ENCODE peak calls at places on chromosomes 11 and 22, in seven cellular contexts. G is fibroblast of lung, T is neuronal stem cell, P is SK-N-SH, X is IMR-90, H is neural progenitor cell, L is PC-3. E is an unnamed sample.

GRCh38 chr22:31844941-31845340 is 91.1 kb downstream of the DEPDC5 start:
- DNase-seq in G (no peak), T (no peak), P (no peak), X (no peak), H (no peak), L (no peak), E (no peak)

GRCh38 chr11:16805942-16806341 is 67.5 kb downstream of the C11orf58 start:
- DNase-seq in G (peak; percentile 86), T (no peak), P (peak; percentile 36), X (peak; percentile 24), H (no peak), L (peak; percentile 81), E (no peak)

GRCh38 chr11:64755681-64756361 is 4.0 kb downstream of the PYGM start:
- DNase-seq in G (no peak), T (no peak), P (peak; percentile 15), X (no peak), H (no peak), L (no peak), E (no peak)

GRCh38 chr11:102343789-102344188 is 3.2 kb upstream of the BIRC2 start:
- DNase-seq in G (peak; percentile 66), T (no peak), P (no peak), X (peak; percentile 54), H (no peak), L (peak; percentile 41), E (no peak)

GRCh38 chr11:27319065-27319464 is 44.0 kb downstream of the CCDC34 start:
- DNase-seq in G (no peak), T (no peak), P (no peak), X (peak; percentile 72), H (no peak), L (peak; percentile 50), E (peak; percentile 64)

GRCh38 chr11:27470166-27470565 is 2.4 kb downstream of the LGR4 start:
- DNase-seq in G (no peak), T (no peak), P (no peak), X (no peak), H (no peak), L (no peak), E (no peak)

GRCh38 chr11:32366671-32367070 is 68.7 kb downstream of the WT1 start:
- DNase-seq in G (no peak), T (no peak), P (no peak), X (no peak), H (no peak), L (no peak), E (no peak)

GRCh38 chr22:43289551-43289963 is 53.6 kb downstream of the SCUBE1 start:
- DNase-seq in G (peak; percentile 11), T (no peak), P (no peak), X (peak; percentile 11), H (no peak), L (no peak), E (no peak)

GRCh38 chr11:102287963-102288744 is 29.1 kb upstream of the BIRC3 start:
- DNase-seq in G (peak; percentile 85), T (peak; percentile 40), P (peak; percentile 80), X (peak; percentile 82), H (peak; percentile 86), L (peak; percentile 96), E (peak; percentile 78)

GRCh38 chr11:25775608-25776007 is 556.3 kb upstream of the ANO3 start:
- DNase-seq in G (peak; percentile 23), T (no peak), P (no peak), X (no peak), H (no peak), L (peak; percentile 28), E (no peak)

GRCh38 chr22:47333625-47334024 is 571.2 kb downstream of the TBC1D22A start:
- DNase-seq in G (peak; percentile 96), T (no peak), P (no peak), X (peak; percentile 71), H (no peak), L (peak; percentile 42), E (no peak)

GRCh38 chr11:28903716-28904115 is 795.5 kb downstream of the METTL15 start:
- DNase-seq in G (peak; percentile 24), T (no peak), P (no peak), X (peak; percentile 3), H (no peak), L (no peak), E (no peak)

GRCh38 chr22:19874307-19875060 is 19.8 kb upstream of the GNB1L start:
- DNase-seq in G (no peak), T (peak; percentile 64), P (peak; percentile 31), X (no peak), H (peak; percentile 88), L (no peak), E (no peak)
- H3K4me2 ChIP-seq in G (no peak overlapping the region), T (peak overlapping the region; percentile 11), P (no peak overlapping the region), X (no peak overlapping the region), H (no peak overlapping the region), L (no peak overlapping the region), E (no peak overlapping the region)

GRCh38 chr11:5631426-5631825 is 6.6 kb downstream of the TRIM34 start:
- DNase-seq in G (no peak), T (no peak), P (no peak), X (no peak), H (no peak), L (no peak), E (no peak)

GRCh38 chr11:5626191-5626590 is 1.4 kb downstream of the TRIM34 start:
- DNase-seq in G (peak; percentile 47), T (no peak), P (no peak), X (peak; percentile 70), H (no peak), L (no peak), E (no peak)

GRCh38 chr11:5631969-5632635 is 7.3 kb downstream of the TRIM34 start:
- DNase-seq in G (no peak), T (no peak), P (no peak), X (no peak), H (no peak), L (no peak), E (no peak)
- H3K4me3 ChIP-seq in G (no peak overlapping the region), T (no peak overlapping the region), P (no peak overlapping the region), X (no peak overlapping the region), H (no peak overlapping the region), L (no peak overlapping the region), E (no peak overlapping the region)

DNA sequence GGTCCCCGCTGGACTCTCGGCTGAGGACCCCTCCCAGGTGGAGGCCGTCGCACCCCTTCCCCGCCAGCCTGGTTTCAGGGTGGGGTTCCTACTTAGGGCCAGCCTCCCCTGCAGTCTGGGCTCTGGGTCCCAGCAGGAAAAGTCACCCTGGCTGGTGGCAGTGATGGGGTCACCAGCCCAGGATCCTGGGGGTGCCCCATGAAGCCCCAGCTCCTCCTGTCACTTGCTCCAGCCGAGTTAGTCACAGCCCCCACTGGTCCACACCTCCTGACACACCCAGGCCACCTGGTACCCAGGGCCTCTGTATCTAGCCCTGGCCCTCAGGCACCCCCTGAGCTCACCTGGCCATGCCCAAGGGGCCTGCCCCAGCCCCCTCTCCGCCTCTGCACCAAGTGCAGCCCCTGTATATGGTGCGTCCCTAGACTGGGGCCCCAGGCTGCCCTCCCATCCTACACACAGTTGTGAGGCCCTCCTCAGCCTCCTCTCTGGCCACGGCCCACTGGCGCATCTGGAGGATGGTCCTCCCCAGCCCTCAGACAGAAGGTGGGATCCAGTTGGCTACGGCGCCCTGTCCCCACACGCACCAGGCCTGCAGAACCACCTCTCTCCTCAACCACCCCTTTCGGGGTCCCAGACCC is 6.7 kb downstream of the PLXNB2 start:
- DNase-seq in G (no peak), T (no peak), P (no peak), X (no peak), H (no peak), L (no peak), E (no peak)
- H3K4me2 ChIP-seq in G (peak overlapping the region; percentile 58), T (peak overlapping the region; percentile 94), P (no peak overlapping the region), X (no peak overlapping the region), H (peak overlapping the region; percentile 94), L (no peak overlapping the region), E (no peak overlapping the region)

GRCh38 chr11:121929581-121929980 is 186.4 kb downstream of the BLID start:
- DNase-seq in G (peak; percentile 35), T (peak; percentile 38), P (peak; percentile 55), X (peak; percentile 38), H (peak; percentile 74), L (peak; percentile 27), E (peak; percentile 52)
- H3K4me3 ChIP-seq in G (peak overlapping the region; percentile 67), T (no peak overlapping the region), P (peak overlapping the region; percentile 29), X (peak overlapping the region; percentile 8), H (peak overlapping the region; percentile 33), L (peak overlapping the region; percentile 35), E (peak overlapping the region; percentile 7)

GRCh38 chr22:40685406-40685805 is 6.1 kb downstream of the MCHR1 start:
- DNase-seq in G (no peak), T (no peak), P (no peak), X (no peak), H (no peak), L (no peak), E (no peak)
- H3K4me2 ChIP-seq in G (no peak overlapping the region), T (no peak overlapping the region), P (no peak overlapping the region), X (no peak overlapping the region), H (no peak overlapping the region), L (no peak overlapping the region), E (no peak overlapping the region)

DNA sequence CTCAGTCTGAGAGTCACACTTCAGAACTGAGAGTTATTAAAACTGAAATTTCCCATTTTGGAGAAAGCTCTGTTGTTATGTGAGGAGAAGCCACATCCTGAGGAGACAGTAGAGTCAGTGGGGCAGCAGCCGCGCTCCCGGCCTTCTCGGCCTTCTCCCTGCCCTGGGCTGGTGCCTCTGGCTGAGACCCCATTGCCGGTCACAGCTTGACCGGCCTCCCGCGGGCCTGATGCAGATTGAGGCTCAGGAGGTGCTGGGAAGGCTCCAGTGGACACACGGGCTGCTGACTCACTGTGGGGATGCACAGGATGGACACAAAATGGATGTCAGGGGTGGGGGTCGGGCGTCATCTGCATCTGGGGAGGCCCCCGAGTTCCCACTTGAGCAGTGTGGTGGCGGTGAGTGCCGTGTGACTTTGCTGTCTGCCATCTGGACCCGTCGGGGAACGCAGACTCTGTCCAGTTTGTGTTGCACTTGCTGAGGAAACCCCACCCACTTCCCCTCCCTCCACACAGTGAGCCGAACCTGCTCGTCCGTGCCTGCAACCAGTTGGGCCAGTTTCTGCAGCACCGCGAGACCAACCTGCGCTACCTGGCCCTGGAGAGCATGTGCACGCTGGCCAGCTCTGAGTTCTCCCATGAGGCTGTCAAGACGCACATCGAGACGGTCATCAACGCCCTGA is 50.1 kb downstream of the MUC6 start:
- DNase-seq in G (no peak), T (no peak), P (no peak), X (no peak), H (no peak), L (peak; percentile 15), E (no peak)
- H3K4me3 ChIP-seq in G (no peak overlapping the region), T (peak overlapping the region; percentile 57), P (no peak overlapping the region), X (no peak overlapping the region), H (no peak overlapping the region), L (no peak overlapping the region), E (no peak overlapping the region)

DNA sequence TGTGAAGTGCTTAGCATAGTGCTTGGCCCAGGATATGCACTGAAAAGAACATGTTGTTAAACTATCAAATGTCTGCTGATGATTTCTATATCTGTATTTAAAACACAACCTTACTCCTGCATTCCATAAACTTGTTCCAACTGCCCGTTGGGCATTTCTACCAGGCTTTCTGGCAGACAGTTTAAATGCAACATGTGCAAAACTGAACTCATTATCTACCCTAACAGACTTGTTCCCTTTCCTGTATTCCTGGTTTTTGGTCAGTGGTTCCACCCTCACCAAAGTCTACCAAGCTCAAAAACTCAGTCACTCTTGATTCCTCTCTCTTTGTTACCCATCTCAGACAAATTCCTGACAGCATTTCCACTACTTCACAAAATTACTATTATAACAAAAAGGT is 6.5 kb upstream of the RAB38 start:
- DNase-seq in G (no peak), T (no peak), P (no peak), X (no peak), H (no peak), L (peak; percentile 34), E (no peak)
- H3K4me2 ChIP-seq in G (no peak overlapping the region), T (no peak overlapping the region), P (no peak overlapping the region), X (no peak overlapping the region), H (no peak overlapping the region), L (no peak overlapping the region), E (no peak overlapping the region)

GRCh38 chr11:97254790-97255189 is 865.0 kb downstream of the JRKL start:
- DNase-seq in G (no peak), T (no peak), P (no peak), X (no peak), H (no peak), L (no peak), E (no peak)
- H3K4me3 ChIP-seq in G (no peak overlapping the region), T (no peak overlapping the region), P (no peak overlapping the region), X (no peak overlapping the region), H (no peak overlapping the region), L (no peak overlapping the region), E (no peak overlapping the region)

E was measured in mesendoderm.